ENCODE peak calls at places on chromosomes 6 and 20, in four cellular contexts. J is A549, N is K562, Z is HepG2. S is an unnamed sample.

GRCh38 chr6:31462026-31462963 is 35.6 kb upstream of the MICB start:
- DNase-seq in J (no peak), N (no peak), Z (no peak), S (no peak)

GRCh38 chr20:7696311-7696710 is 243.9 kb downstream of the HAO1 start:
- DNase-seq in J (no peak), N (no peak), Z (no peak), S (no peak)

GRCh38 chr6:35043381-35043780 is 97.8 kb downstream of the TCP11 start:
- DNase-seq in J (no peak), N (no peak), Z (no peak), S (no peak)

GRCh38 chr6:6915813-6916547 is 191.8 kb upstream of the RREB1 start:
- DNase-seq in J (no peak), N (no peak), Z (no peak), S (no peak)

GRCh38 chr6:135163440-135163738 is 17.7 kb upstream of the MYB start:
- DNase-seq in J (no peak), N (no peak), Z (no peak), S (no peak)

GRCh38 chr6:151992091-151992490 is 184.6 kb downstream of the ESR1 start:
- DNase-seq in J (no peak), N (no peak), Z (no peak), S (no peak)

GRCh38 chr6:155224618-155225017 is 39.2 kb upstream of the CLDN20 start:
- DNase-seq in J (no peak), N (no peak), Z (no peak), S (no peak)

GRCh38 chr6:64831680-64832079 is 875.3 kb downstream of the EYS start:
- DNase-seq in J (no peak), N (no peak), Z (no peak), S (no peak)

GRCh38 chr20:58743076-58743566 is 50.5 kb downstream of the NPEPL1 start:
- DNase-seq in J (no peak), N (no peak), Z (no peak), S (no peak)

GRCh38 chr20:31842471-31843157 is 2.8 kb downstream of the FOXS1 start:
- DNase-seq in J (no peak), N (no peak), Z (no peak), S (no peak)

GRCh38 chr6:164502838-164503237 is 806.6 kb downstream of the C6orf118 start:
- DNase-seq in J (no peak), N (no peak), Z (no peak), S (no peak)

GRCh38 chr6:137767931-137768690 is 98.9 kb upstream of the TNFAIP3 start:
- DNase-seq in J (no peak), N (no peak), Z (no peak), S (no peak)

GRCh38 chr6:92047886-92048285 is 1371.5 kb downstream of the EPHA7 start:
- DNase-seq in J (no peak), N (no peak), Z (no peak), S (no peak)

GRCh38 chr6:92043782-92044181 is 1375.6 kb downstream of the EPHA7 start:
- DNase-seq in J (no peak), N (no peak), Z (no peak), S (no peak)

GRCh38 chr6:92050216-92050615 is 1369.1 kb downstream of the EPHA7 start:
- DNase-seq in J (no peak), N (no peak), Z (no peak), S (no peak)

GRCh38 chr6:92044312-92044711 is 1375.0 kb downstream of the EPHA7 start:
- DNase-seq in J (no peak), N (no peak), Z (no peak), S (no peak)

DNA sequence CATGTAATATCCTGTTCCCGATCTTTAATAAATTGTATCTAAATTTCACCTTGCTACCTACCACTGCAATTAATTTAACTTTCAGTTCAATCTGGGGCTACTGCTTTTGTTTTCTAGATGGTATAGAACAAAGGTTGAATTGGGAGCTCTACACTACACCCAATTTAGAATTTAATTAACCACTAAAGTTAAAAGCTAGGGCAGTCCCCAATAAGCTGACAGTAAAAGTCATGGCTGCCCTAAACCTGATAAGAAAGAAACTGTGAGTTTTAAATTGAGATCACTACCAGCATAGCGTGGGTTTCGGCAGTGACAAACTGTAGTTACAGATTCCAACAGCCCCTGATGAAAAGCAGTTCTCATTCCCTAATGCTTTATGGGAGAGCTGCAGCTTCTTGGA is 1372.2 kb downstream of the EPHA7 start:
- DNase-seq in J (no peak), N (no peak), Z (no peak), S (no peak)
- TF ChIP-seq HMGXB4 in J (no peak), N (no peak), Z (no peak), S (no peak)

GRCh38 chr6:165799736-165800135 is 136.7 kb upstream of the PDE10A start:
- DNase-seq in J (no peak), N (no peak), Z (no peak), S (no peak)
- TF ChIP-seq HMGXB4 in J (no peak), N (no peak), Z (no peak), S (no peak)

GRCh38 chr6:136609878-136610706 is 59.9 kb upstream of the MAP7 start:
- DNase-seq in J (peak; percentile 83), N (peak; percentile 74), Z (peak; percentile 46), S (no peak)

GRCh38 chr6:136607204-136607931 is 57.1 kb upstream of the MAP7 start:
- DNase-seq in J (no peak), N (no peak), Z (peak; percentile 22), S (no peak)

GRCh38 chr6:136611133-136611532 is 60.9 kb upstream of the MAP7 start:
- DNase-seq in J (no peak), N (no peak), Z (no peak), S (no peak)

GRCh38 chr6:136607932-136608772 is 57.9 kb upstream of the MAP7 start:
- DNase-seq in J (peak; percentile 38), N (peak; percentile 57), Z (peak; percentile 59), S (peak; percentile 93)

DNA sequence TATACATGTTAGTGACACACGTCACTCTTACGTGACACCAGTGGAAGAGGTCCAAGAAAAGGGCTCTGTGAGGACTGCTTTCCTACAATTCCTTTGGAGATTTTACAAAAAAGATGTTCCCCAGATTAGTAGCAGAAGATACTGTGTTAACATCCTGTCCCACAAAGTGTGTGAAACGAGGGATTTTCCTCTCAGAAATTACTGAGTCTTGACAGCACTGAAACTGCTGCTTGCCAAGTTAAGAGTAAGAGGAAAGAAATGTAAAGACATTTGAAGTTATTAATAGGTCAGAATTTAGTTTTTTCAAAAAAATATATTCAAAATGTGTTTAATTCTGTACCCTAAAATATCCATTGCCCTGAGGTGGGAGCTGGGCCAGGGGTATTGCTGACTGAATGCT is 58.8 kb upstream of the MAP7 start:
- DNase-seq in J (no peak), N (no peak), Z (no peak), S (no peak)
- TF ChIP-seq HMGXB4 in J (no peak), N (no peak), Z (no peak), S (no peak)

DNA sequence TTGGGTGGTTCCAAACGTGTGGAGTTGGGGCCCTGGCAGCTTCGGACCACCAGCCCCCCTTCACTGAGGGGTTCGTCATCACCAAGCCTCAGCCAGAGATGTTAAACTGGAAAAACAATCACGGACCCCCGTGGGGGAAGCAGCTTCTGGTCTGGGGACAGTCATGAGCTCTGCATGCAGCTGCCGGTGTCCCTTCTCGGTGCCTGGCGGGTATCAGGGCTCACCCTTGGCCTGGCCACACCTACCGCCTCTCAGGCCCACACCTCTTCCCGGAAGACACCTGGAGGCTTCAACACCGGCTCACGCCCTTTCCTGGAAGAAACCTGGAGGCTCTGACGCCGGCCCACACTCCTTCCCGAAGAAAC is 77.8 kb upstream of the BHLHE23 start:
- DNase-seq in J (no peak), N (no peak), Z (no peak), S (peak; percentile 10)
- TF ChIP-seq HMGXB4 in J (no peak), N (no peak), Z (no peak), S (no peak)

DNA sequence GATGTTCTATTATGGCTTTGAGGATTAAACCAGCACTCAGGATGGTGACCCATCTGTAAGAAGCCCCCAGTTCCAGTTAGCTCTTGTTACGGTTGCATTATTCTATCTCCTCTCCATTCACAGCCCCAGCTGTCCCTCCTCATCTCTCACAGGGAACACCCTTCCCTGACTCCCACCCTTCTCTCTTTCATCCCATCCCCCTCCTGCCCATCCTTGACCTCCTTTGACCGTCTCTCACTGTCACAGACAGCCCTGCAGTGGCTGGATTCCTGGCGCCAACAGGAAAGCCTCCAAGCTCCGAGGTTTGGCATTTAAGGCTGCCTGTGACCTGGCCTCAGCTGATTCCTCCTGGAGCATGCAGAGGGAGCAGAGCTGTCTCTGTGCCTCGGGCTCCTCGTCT is 4.2 kb upstream of the BPIFB4 start:
- DNase-seq in J (no peak), N (no peak), Z (no peak), S (no peak)
- TF ChIP-seq HMGXB4 in J (no peak), N (no peak), Z (no peak), S (no peak)

S was measured in WTC11.